ENCODE peak calls at places on chromosomes 1 and 21, in four cellular contexts. H is SK-N-SH, B is HepG2, V is GM12878. R is an unnamed sample.
A peak's percentile ranks its signal among the peaks of the same experiment; 100 is the strongest.

GRCh38 chr1:194873328-194873923 is 1687.0 kb upstream of the B3GALT2 start:
- DNase-seq in B (no peak), H (no peak), V (no peak), R (peak; percentile 53)

GRCh38 chr1:36968730-36969129 is 65.6 kb downstream of the GRIK3 start:
- DNase-seq in V (no peak), B (no peak), H (no peak), R (no peak)

GRCh38 chr1:155050560-155051341 is at the start of gene ADAM15:
- DNase-seq in B (peak; percentile 66), H (peak; percentile 99), V (no peak), R (peak; percentile 84)

GRCh38 chr1:116377564-116378529 is 4.8 kb downstream of the ATP1A1 start:
- DNase-seq in V (peak; percentile 96), B (peak; percentile 79), H (peak; percentile 38), R (peak; percentile 53)

GRCh38 chr1:6252374-6252710 is 8.4 kb downstream of the HES3 start:
- DNase-seq in V (no peak), H (no peak), B (no peak), R (no peak)

GRCh38 chr1:31800677-31800967 is 15.2 kb downstream of the SPOCD1 start:
- DNase-seq in V (no peak), H (no peak), B (no peak), R (no peak)

GRCh38 chr1:228305721-228306152 is 97.9 kb downstream of the OBSCN start:
- DNase-seq in B (no peak), V (no peak), H (no peak), R (no peak)

GRCh38 chr1:156075158-156075557 is 7.1 kb downstream of the MEX3A start:
- DNase-seq in H (no peak), V (no peak), B (no peak), R (no peak)

GRCh38 chr1:39183503-39184353 is 20.8 kb upstream of the MACF1 start:
- DNase-seq in H (no peak), B (peak; percentile 90), V (no peak), R (no peak)

GRCh38 chr1:90924982-90925381 is 96.9 kb downstream of the ZNF644 start:
- DNase-seq in V (no peak), H (no peak), B (no peak), R (no peak)

GRCh38 chr1:33057095-33057494 is 20.4 kb upstream of the AK2 start:
- DNase-seq in H (no peak), V (no peak), B (no peak), R (no peak)

GRCh38 chr1:147641695-147642592 is 28.4 kb downstream of the ACP6 start:
- DNase-seq in H (peak; percentile 61), B (peak; percentile 66), V (no peak), R (peak; percentile 48)

GRCh38 chr1:221696740-221697461 is 45.0 kb downstream of the DUSP10 start:
- DNase-seq in B (no peak), V (no peak), H (no peak), R (no peak)

GRCh38 chr1:36400825-36401601 is 3.3 kb upstream of the LSM10 start:
- DNase-seq in V (no peak), H (no peak), B (peak; percentile 93), R (peak; percentile 97)

GRCh38 chr1:114250683-114251572 is 97.3 kb upstream of the SYT6 start:
- DNase-seq in B (no peak), H (no peak), V (no peak), R (no peak)

GRCh38 chr21:26801524-26801923 is 43.7 kb downstream of the ADAMTS1 start:
- DNase-seq in B (no peak), V (no peak), H (no peak), R (no peak)

GRCh38 chr1:68449901-68450300 is at the start of gene RPE65:
- DNase-seq in H (no peak), B (no peak), V (no peak), R (no peak)

GRCh38 chr1:153532769-153533599 is 2.8 kb downstream of the S100A6 start:
- DNase-seq in B (peak; percentile 72), H (no peak), V (no peak), R (no peak)

GRCh38 chr1:18299441-18300338 is 181.0 kb upstream of the KLHDC7A start:
- DNase-seq in H (peak; percentile 73), B (peak; percentile 13), V (no peak), R (no peak)

GRCh38 chr1:31605908-31606427 is 11.5 kb upstream of the HCRTR1 start:
- DNase-seq in B (no peak), H (no peak), V (peak; percentile 96), R (no peak)

GRCh38 chr1:205535866-205536758 is 31.6 kb downstream of the CDK18 start:
- DNase-seq in H (peak; percentile 4), B (no peak), V (no peak), R (no peak)

GRCh38 chr1:110173466-110174117 is 23.3 kb downstream of the SLC6A17 start:
- DNase-seq in V (no peak), H (no peak), B (no peak), R (no peak)

GRCh38 chr1:37498872-37499617 is 15.5 kb downstream of the MEAF6 start:
- DNase-seq in V (no peak), H (peak; percentile 53), B (no peak), R (no peak)

GRCh38 chr1:227793948-227794812 is 21.3 kb upstream of the PRSS38 start:
- DNase-seq in B (no peak), V (no peak), H (peak; percentile 89), R (no peak)

GRCh38 chr21:35239811-35240219 is 190.7 kb upstream of the RUNX1 start:
- DNase-seq in H (peak; percentile 25), B (no peak), V (no peak), R (no peak)

GRCh38 chr1:9165396-9165795 is 36.5 kb upstream of the GPR157 start:
- DNase-seq in H (no peak), V (no peak), B (no peak), R (no peak)

GRCh38 chr1:180229483-180230415 is at the start of gene LHX4:
- DNase-seq in B (no peak), V (no peak), H (peak; percentile 89), R (peak; percentile 50)

GRCh38 chr1:199182151-199182843 is 543.5 kb downstream of the PTPRC start:
- DNase-seq in B (no peak), H (no peak), V (no peak), R (peak; percentile 28)

GRCh38 chr1:183032122-183032921 is 9.1 kb downstream of the LAMC1 start:
- DNase-seq in H (no peak), V (no peak), B (peak; percentile 58), R (no peak)

GRCh38 chr1:100023482-100023881 is 53.7 kb downstream of the SLC35A3 start:
- DNase-seq in B (no peak), V (no peak), H (no peak), R (no peak)

GRCh38 chr1:55257958-55258357 is 42.8 kb upstream of the USP24 start:
- DNase-seq in H (no peak), B (no peak), V (peak; percentile 45), R (no peak)

GRCh38 chr1:45493116-45493697 is 2.2 kb upstream of the TESK2 start:
- DNase-seq in V (no peak), H (peak; percentile 75), B (peak; percentile 55), R (peak; percentile 61)
- TF ChIP-seq GABPA in V (no peak), H (no peak), B (no peak), R (no peak)

GRCh38 chr1:52702886-52703787 is 5.0 kb upstream of the COA7 start:
- DNase-seq in V (peak; percentile 77), B (peak; percentile 94), H (peak; percentile 88), R (peak; percentile 99)

GRCh38 chr1:52695627-52696026 is 2.5 kb downstream of the COA7 start:
- DNase-seq in V (no peak), H (no peak), B (no peak), R (no peak)

GRCh38 chr1:52693843-52694242 is 4.3 kb downstream of the COA7 start:
- DNase-seq in B (no peak), H (no peak), V (no peak), R (no peak)

GRCh38 chr1:52692697-52693096 is 5.5 kb downstream of the COA7 start:
- DNase-seq in H (no peak), B (no peak), V (no peak), R (no peak)

DNA sequence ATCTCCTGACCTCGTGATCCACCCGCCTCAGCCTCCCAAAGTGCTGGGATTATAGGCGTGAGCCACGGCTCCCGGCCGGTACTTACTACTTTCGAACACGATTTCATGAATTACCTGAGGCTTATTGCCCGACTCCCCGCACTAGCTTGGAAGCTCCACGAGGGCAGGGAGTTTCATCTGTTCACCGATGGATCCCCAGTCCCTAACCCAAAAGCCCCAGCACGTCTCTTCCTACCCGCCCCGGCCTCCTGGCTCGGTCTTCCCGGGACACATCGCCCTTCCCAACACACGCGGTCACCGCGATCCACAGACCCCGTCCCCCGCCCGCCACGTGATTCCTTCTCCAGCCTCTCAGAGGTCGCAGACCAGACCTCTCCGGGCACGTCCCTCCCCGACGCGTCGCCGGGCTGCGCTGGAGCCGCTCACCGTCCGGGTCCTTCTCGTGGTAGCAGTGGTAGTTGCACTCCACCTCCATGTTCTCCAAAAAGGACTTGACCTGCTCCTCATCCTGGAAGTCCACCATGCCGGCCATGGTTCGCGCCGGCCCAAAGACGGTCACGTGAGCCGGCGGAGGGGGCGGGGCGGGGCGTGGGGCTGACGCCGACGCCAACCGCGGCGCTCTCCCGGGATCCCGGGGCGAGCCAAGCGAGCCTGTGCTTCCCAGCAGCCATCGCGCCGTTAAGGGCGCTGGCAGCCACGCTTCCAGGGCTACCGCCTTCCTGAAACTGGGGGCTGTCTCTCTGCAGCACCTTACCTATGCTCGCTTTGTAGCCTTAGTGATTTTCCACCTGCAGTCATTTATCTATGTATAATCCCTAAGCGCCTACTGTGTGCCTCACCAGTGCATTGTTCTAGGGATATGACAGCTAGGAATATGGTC is at the start of gene COA7:
- DNase-seq in V (peak; percentile 23), H (peak; percentile 93), B (peak; percentile 73), R (peak; percentile 82)
- TF ChIP-seq REST in V (no peak), H (peak; percentile 21), B (no peak), R (peak; percentile 56)

DNA sequence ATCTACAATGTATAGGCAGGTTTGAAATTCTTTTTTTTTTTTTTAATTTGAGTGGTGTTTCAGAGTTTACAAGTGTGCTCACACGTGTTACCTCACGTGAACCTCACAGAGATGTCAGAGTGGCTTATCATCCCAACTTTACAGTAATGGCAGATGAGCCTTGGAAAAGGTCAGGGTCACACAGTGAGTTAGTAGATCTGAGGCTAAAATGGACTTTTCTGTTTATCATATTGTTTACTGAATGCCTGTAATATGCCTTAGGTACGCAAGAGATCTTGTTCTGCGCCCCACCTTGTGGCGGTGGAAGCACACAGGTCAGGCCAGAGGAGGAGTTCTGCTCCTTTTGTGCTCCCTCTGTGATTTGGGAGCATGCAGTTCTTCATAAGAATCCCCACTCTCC is 80.0 kb downstream of the DYRK1A start:
- DNase-seq in H (no peak), B (no peak), V (no peak), R (no peak)
- TF ChIP-seq CTCF in H (no peak), B (peak; percentile 44), V (no peak), R (no peak)

GRCh38 chr21:31220567-31220966 is 123.5 kb downstream of the TIAM1 start:
- DNase-seq in H (no peak), V (no peak), B (peak; percentile 57), R (no peak)

GRCh38 chr21:31222142-31222541 is 121.9 kb downstream of the TIAM1 start:
- DNase-seq in V (no peak), H (no peak), B (no peak), R (no peak)

GRCh38 chr21:31221051-31221450 is 123.0 kb downstream of the TIAM1 start:
- DNase-seq in V (no peak), B (no peak), H (no peak), R (no peak)

DNA sequence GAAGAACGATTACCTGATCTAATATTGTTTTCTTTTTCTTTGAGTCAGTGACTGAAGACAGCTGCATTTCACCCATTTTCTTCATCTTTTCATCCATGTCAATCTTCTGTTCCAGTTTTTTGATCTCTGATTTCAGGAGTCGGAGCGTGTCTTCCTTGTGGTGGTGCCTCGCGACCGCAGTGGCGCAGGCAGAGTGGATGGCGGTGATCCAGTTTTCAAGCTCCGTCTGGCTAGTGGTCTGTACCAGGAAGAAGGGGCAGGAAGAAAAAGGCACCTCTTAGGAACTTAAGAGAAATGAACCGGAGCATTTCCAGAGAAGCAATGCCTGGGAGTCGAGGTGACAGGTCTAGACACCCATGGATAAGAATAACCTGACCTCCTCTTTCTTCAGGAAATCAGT is 118.3 kb downstream of the TIAM1 start:
- DNase-seq in B (no peak), V (no peak), H (no peak), R (no peak)
- TF ChIP-seq GABPA in B (no peak), V (no peak), H (no peak), R (no peak)